ENCODE peak calls at places on chromosomes 7 and 10, in six cellular contexts. Q, W, I, A, T and L are unnamed samples. For H3K4me1, the result is how much of the 10 kb centered on the place peaks cover.

GRCh38 chr10:3419719-3420495 is 247.3 kb upstream of the PITRM1 start:
- DNase-seq in T (no peak), Q (no peak), I (no peak), W (no peak), A (peak), L (no peak)

GRCh38 chr10:96118604-96119450 is 11.3 kb upstream of the ZNF518A start:
- DNase-seq in Q (no peak), T (no peak), A (no peak), I (no peak), W (no peak), L (no peak)

GRCh38 chr10:115720121-115720520 is 552.9 kb downstream of the GFRA1 start:
- DNase-seq in I (no peak), W (no peak), T (no peak), Q (no peak), A (no peak), L (no peak)

GRCh38 chr10:57955076-57955475 is 312.6 kb downstream of the IPMK start:
- DNase-seq in A (no peak), Q (no peak), T (no peak), W (no peak), I (no peak), L (no peak)

GRCh38 chr7:83105948-83106347 is 56.7 kb downstream of the PCLO start:
- DNase-seq in Q (no peak), A (no peak), W (no peak), T (no peak), I (no peak), L (no peak)

GRCh38 chr10:114686013-114686412 is 27.9 kb upstream of the ABLIM1 start:
- DNase-seq in I (no peak), Q (no peak), T (no peak), A (no peak), W (no peak), L (no peak)

GRCh38 chr7:24025765-24026164 is 258.2 kb upstream of the NPY start:
- DNase-seq in Q (no peak), A (no peak), W (no peak), I (no peak), T (no peak), L (no peak)

GRCh38 chr10:81784111-81784597 is 90.8 kb upstream of the NRG3 start:
- DNase-seq in Q (no peak), A (no peak), W (no peak), I (no peak), T (no peak), L (no peak)

GRCh38 chr7:142585425-142585824 is 163.8 kb upstream of the PRSS1 start:
- DNase-seq in Q (no peak), I (no peak), W (no peak), T (no peak), A (no peak), L (no peak)

GRCh38 chr10:69389827-69390490 is 26.8 kb downstream of the TACR2 start:
- DNase-seq in T (no peak), W (no peak), I (peak), Q (peak), A (no peak), L (no peak)

GRCh38 chr7:2968616-2969397 is 74.9 kb downstream of the CARD11 start:
- DNase-seq in T (no peak), I (no peak), Q (no peak), W (no peak), A (peak), L (no peak)

GRCh38 chr7:91846436-91846835 is 34.1 kb downstream of the MTERF1 start:
- DNase-seq in I (no peak), A (no peak), Q (no peak), T (no peak), W (no peak), L (no peak)

GRCh38 chr10:96670786-96671185 is 49.5 kb downstream of the PIK3AP1 start:
- DNase-seq in T (no peak), A (no peak), I (no peak), Q (no peak), W (no peak), L (no peak)

GRCh38 chr7:155251831-155252230 is 45.8 kb upstream of the INSIG1 start:
- DNase-seq in I (no peak), T (no peak), Q (no peak), A (no peak), W (no peak), L (peak)
- TF ChIP-seq POLR2A in I (no peak), T (no peak), Q (no peak), A (no peak), W (no peak), L (peak)

GRCh38 chr7:74658171-74659004 is 870 bp downstream of the GTF2I start:
- DNase-seq in Q (peak), A (peak), W (peak), I (peak), T (peak), L (peak)
- H3K4me1 ChIP-seq in Q (under half), A (under half), W (half or more), I (under half), T (under half), L (half or more)

GRCh38 chr10:102646610-102647432 is 2.5 kb downstream of the TRIM8 start:
- DNase-seq in A (no peak), I (peak), T (no peak), W (no peak), Q (no peak), L (no peak)
- H3K4me3 ChIP-seq in A (peak), I (peak), T (peak), W (peak), Q (peak), L (peak)

GRCh38 chr7:124959676-124960075 is 30.1 kb upstream of the POT1 start:
- DNase-seq in I (no peak), W (no peak), T (no peak), Q (no peak), A (no peak), L (no peak)
- TF ChIP-seq POLR2A in I (no peak), W (no peak), T (no peak), Q (no peak), A (no peak), L (no peak)

GRCh38 chr10:129971381-129972144 is 7.5 kb upstream of the EBF3 start:
- DNase-seq in I (peak), Q (peak), A (peak), T (peak), W (peak), L (no peak)

GRCh38 chr10:129969528-129970264 is 5.6 kb upstream of the EBF3 start:
- DNase-seq in T (no peak), I (no peak), W (no peak), A (peak), Q (no peak), L (no peak)

GRCh38 chr10:129968937-129969527 is 5.0 kb upstream of the EBF3 start:
- DNase-seq in A (peak), T (peak), Q (no peak), I (peak), W (no peak), L (no peak)

GRCh38 chr10:129972145-129972965 is 8.3 kb upstream of the EBF3 start:
- DNase-seq in W (no peak), I (no peak), Q (no peak), A (peak), T (no peak), L (no peak)

GRCh38 chr10:129970404-129971364 is 6.6 kb upstream of the EBF3 start:
- DNase-seq in I (no peak), T (no peak), Q (no peak), W (peak), A (peak), L (no peak)
- H3K4me1 ChIP-seq in I (under half), T (under half), Q (under half), W (half or more), A (half or more), L (under half)

GRCh38 chr7:333399-333776 is 43.4 kb downstream of the FOXL3 start:
- DNase-seq in A (peak), Q (no peak), W (no peak), T (no peak), I (peak), L (no peak)
- H3K4me3 ChIP-seq in A (peak), Q (no peak), W (peak), T (no peak), I (peak), L (peak)

GRCh38 chr10:12332572-12333381 is 16.6 kb upstream of the CAMK1D start:
- DNase-seq in I (no peak), Q (no peak), T (no peak), W (no peak), A (no peak), L (no peak)

GRCh38 chr10:12337973-12338372 is 11.4 kb upstream of the CAMK1D start:
- DNase-seq in A (no peak), W (no peak), T (no peak), Q (no peak), I (no peak), L (no peak)

GRCh38 chr10:12334186-12334530 is 15.2 kb upstream of the CAMK1D start:
- DNase-seq in A (no peak), W (no peak), I (no peak), Q (no peak), T (no peak), L (no peak)

GRCh38 chr10:12337407-12337806 is 11.9 kb upstream of the CAMK1D start:
- DNase-seq in T (no peak), W (no peak), A (no peak), Q (no peak), I (no peak), L (no peak)

DNA sequence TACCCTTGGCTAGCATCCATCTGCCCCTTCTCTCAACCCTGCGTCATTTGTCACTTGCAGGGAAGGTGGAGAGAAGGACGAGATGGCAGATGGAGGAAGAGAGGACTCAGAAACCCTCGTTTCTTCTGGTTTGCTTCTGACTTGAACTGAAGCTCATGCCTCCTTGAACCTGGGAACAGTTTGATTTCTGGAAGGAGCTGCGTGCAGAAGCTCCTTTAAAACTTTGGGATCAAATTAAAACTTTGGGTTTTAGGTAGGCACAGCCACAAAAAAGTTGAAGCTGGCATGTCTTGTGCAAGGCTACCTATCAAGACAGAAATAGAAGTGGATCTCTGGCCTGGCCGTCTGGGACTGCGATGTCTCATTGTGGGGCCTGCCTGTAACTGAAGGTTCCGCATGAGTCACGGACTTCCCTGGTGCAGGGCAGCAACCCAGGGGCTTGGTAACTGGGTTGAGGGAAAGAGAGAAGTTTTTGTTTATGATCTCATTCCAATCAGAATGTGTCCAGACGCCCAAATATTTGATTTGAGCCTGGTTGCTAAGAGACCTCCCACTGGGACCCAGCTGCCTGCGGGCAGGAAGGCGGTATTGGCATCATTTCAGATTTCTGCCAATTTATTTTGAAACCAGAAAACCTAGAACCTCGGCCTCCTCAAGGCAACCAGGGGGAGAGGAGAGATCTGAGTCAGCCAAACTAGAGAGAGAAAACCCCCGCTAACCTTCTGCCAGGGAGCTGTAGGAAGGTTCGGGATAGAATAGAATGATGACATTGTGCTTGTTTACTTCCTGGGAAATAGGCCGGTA is 15.8 kb upstream of the CAMK1D start:
- DNase-seq in W (no peak), I (peak), A (peak), Q (no peak), T (no peak), L (peak)
- TF ChIP-seq POLR2A in W (no peak), I (no peak), A (no peak), Q (no peak), T (no peak), L (no peak)

GRCh38 chr7:130998993-130999602 is 265.1 kb upstream of the KLF14 start:
- DNase-seq in A (no peak), W (peak), I (no peak), Q (no peak), T (no peak), L (no peak)
- H3K4me1 ChIP-seq in A (half or more), W (half or more), I (under half), Q (under half), T (under half), L (under half)

GRCh38 chr10:62632071-62632809 is 172.3 kb upstream of the ADO start:
- DNase-seq in A (no peak), Q (no peak), W (no peak), I (peak), T (no peak), L (no peak)
- H3K4me3 ChIP-seq in A (no peak), Q (no peak), W (no peak), I (peak), T (no peak), L (no peak)